ENCODE peak calls at places on chromosomes 13 and 19, in four cellular contexts. T is stimulated activated CD8-positive, alpha-beta memory T cell treated with anti-CD3 and anti-CD28 coated beads, Interleukin-12 subunit alpha, Interleukin-12 subunit beta, amount 100 ng/mL, for 4 hours; Z is HEK293T; K is GM23248. J is an unnamed sample.

GRCh38 chr13:31978021-31978420 is 53.6 kb upstream of the FRY start:
- DNase-seq in T (no peak), Z (no peak), K (no peak), J (no peak)

GRCh38 chr13:74258951-74259350 is 124.7 kb upstream of the KLF12 start:
- DNase-seq in T (no peak), Z (no peak), K (no peak), J (no peak)

GRCh38 chr13:97321616-97322321 is 99.6 kb downstream of the MBNL2 start:
- DNase-seq in T (no peak), Z (no peak), K (no peak), J (no peak)

GRCh38 chr13:112027250-112027649 is 39.7 kb upstream of the SOX1 start:
- DNase-seq in T (no peak), Z (no peak), K (no peak), J (no peak)

GRCh38 chr13:109700176-109700575 is 86.2 kb downstream of the IRS2 start:
- DNase-seq in T (no peak), Z (no peak), K (no peak), J (peak; percentile 82)

GRCh38 chr13:60012503-60012902 is 151.2 kb downstream of the DIAPH3 start:
- DNase-seq in T (no peak), Z (no peak), K (no peak), J (no peak)

GRCh38 chr19:18995804-18996241 is 37.5 kb downstream of the SUGP2 start:
- DNase-seq in T (no peak), Z (peak; percentile 86), K (peak; percentile 98), J (peak; percentile 89)

GRCh38 chr13:99442273-99442895 is 58.9 kb upstream of the TM9SF2 start:
- DNase-seq in T (no peak), Z (peak; percentile 50), K (peak; percentile 58), J (peak; percentile 46)

GRCh38 chr19:19444694-19445155 is 39.2 kb downstream of the GATAD2A start:
- DNase-seq in T (no peak), Z (no peak), K (peak; percentile 60), J (no peak)

GRCh38 chr19:55697069-55697440 is 22.0 kb downstream of the EPN1 start:
- DNase-seq in T (no peak), Z (no peak), K (no peak), J (no peak)

GRCh38 chr19:42189133-42189532 is 28.3 kb downstream of the DEDD2 start:
- DNase-seq in T (no peak), Z (no peak), K (no peak), J (no peak)

GRCh38 chr19:14507704-14508246 is 10.4 kb downstream of the DNAJB1 start:
- DNase-seq in T (no peak), Z (no peak), K (peak; percentile 82), J (no peak)

GRCh38 chr19:5154129-5154798 is 185.4 kb downstream of the KDM4B start:
- DNase-seq in T (no peak), Z (peak; percentile 66), K (peak; percentile 23), J (no peak)

GRCh38 chr13:20869540-20869939 is 33.0 kb downstream of the XPO4 start:
- DNase-seq in T (no peak), Z (no peak), K (peak; percentile 40), J (no peak)

GRCh38 chr13:26473571-26474230 is 83.8 kb upstream of the WASF3 start:
- DNase-seq in T (no peak), Z (no peak), K (no peak), J (no peak)

GRCh38 chr13:112619730-112620639 is 32.0 kb upstream of the TUBGCP3 start:
- DNase-seq in T (no peak), Z (no peak), K (no peak), J (peak; percentile 46)

GRCh38 chr13:50722437-50723125 is 120.9 kb downstream of the DLEU7 start:
- DNase-seq in T (no peak), Z (no peak), K (peak; percentile 21), J (no peak)

GRCh38 chr19:40907968-40908735 is 26.1 kb upstream of the CYP2A7 start:
- DNase-seq in T (peak; percentile 15), Z (peak; percentile 69), K (peak; percentile 11), J (no peak)

GRCh38 chr13:98322091-98322718 is 145.1 kb upstream of the RNF113B start:
- DNase-seq in T (no peak), Z (no peak), K (no peak), J (no peak)

GRCh38 chr13:79285159-79285558 is 120.9 kb downstream of the RBM26 start:
- DNase-seq in T (no peak), Z (no peak), K (no peak), J (no peak)

GRCh38 chr19:53877361-53877766 is 4.6 kb upstream of the PRKCG start:
- DNase-seq in T (no peak), Z (no peak), K (peak; percentile 36), J (no peak)

GRCh38 chr13:49098198-49098597 is 121.9 kb upstream of the MLNR start:
- DNase-seq in T (no peak), Z (no peak), K (peak; percentile 93), J (peak; percentile 15)

GRCh38 chr13:21616880-21617279 is 12.9 kb upstream of the MICU2 start:
- DNase-seq in T (no peak), Z (no peak), K (no peak), J (no peak)

GRCh38 chr19:11373166-11373884 is 1.1 kb upstream of the SWSAP1 start:
- DNase-seq in T (no peak), Z (no peak), K (peak; percentile 42), J (peak; percentile 92)

GRCh38 chr13:112255550-112256120 is 120.5 kb upstream of the SPACA7 start:
- DNase-seq in T (no peak), Z (no peak), K (no peak), J (no peak)

GRCh38 chr13:50400035-50400726 is 384.9 kb downstream of the KCNRG start:
- DNase-seq in T (no peak), Z (no peak), K (no peak), J (peak; percentile 88)

GRCh38 chr13:44300895-44301638 is 72.6 kb upstream of the SERP2 start:
- DNase-seq in T (no peak), Z (no peak), K (peak; percentile 59), J (peak; percentile 17)

GRCh38 chr13:27131202-27131623 is 40.4 kb downstream of the USP12 start:
- DNase-seq in T (peak; percentile 47), Z (no peak), K (peak; percentile 38), J (no peak)

GRCh38 chr19:18433039-18433691 is 4.8 kb downstream of the ISYNA1 start:
- DNase-seq in T (no peak), Z (no peak), K (peak; percentile 20), J (peak; percentile 32)

GRCh38 chr19:7400815-7401214 is 52.1 kb downstream of the ARHGEF18 start:
- DNase-seq in T (no peak), Z (no peak), K (no peak), J (no peak)

J was measured in Ammon's horn.